ENCODE peak calls at places on chromosome 13, in nine cellular contexts. I is heart right ventricle, D is AG09309, W is B cell, G is brain microvascular endothelial cell, Z is cardiac fibroblast, A is endothelial cell, T is WTC11, R is epithelial cell of esophagus. S is an unnamed sample.
A peak's percentile ranks its signal among the peaks of the same experiment; 100 is the strongest.

GRCh38 chr13:114022876-114023275 is 49.0 kb upstream of the C13orf46 start:
- DNase-seq in I (no peak), D (no peak), W (no peak), G (no peak), Z (no peak), A (no peak), T (no peak), R (no peak), S (no peak)

GRCh38 chr13:112702341-112702982 is 12.6 kb downstream of the ATP11A start:
- DNase-seq in I (no peak), D (no peak), W (no peak), G (no peak), Z (no peak), A (no peak), T (peak; percentile 29), R (no peak), S (no peak)

GRCh38 chr13:100392709-100393630 is 195.6 kb downstream of the GGACT start:
- DNase-seq in I (peak; percentile 18), D (peak; percentile 99), W (no peak), G (peak; percentile 100), Z (peak; percentile 99), A (no peak), T (no peak), R (peak; percentile 97), S (no peak)

GRCh38 chr13:67278230-67278629 is 48.1 kb upstream of the PCDH9 start:
- DNase-seq in I (no peak), D (peak; percentile 28), W (no peak), G (peak; percentile 90), Z (peak; percentile 100), A (no peak), T (no peak), R (no peak), S (no peak)

GRCh38 chr13:38687246-38688229 is 661 bp downstream of the FREM2 start:
- DNase-seq in I (no peak), D (no peak), W (no peak), G (peak; percentile 13), Z (peak; percentile 18), A (peak; percentile 54), T (peak; percentile 60), R (peak; percentile 34), S (peak; percentile 69)

GRCh38 chr13:108176685-108177274 is 38.6 kb downstream of the LIG4 start:
- DNase-seq in I (no peak), D (no peak), W (peak; percentile 58), G (peak; percentile 49), Z (peak; percentile 40), A (peak; percentile 51), T (peak; percentile 74), R (peak; percentile 62), S (peak; percentile 38)

GRCh38 chr13:113748101-113748861 is 10.7 kb upstream of the TMEM255B start:
- DNase-seq in I (no peak), D (no peak), W (no peak), G (no peak), Z (no peak), A (no peak), T (no peak), R (no peak), S (no peak)

GRCh38 chr13:48828962-48829405 is 146.7 kb upstream of the FNDC3A start:
- DNase-seq in I (no peak), D (no peak), W (no peak), G (no peak), Z (peak; percentile 45), A (no peak), T (no peak), R (peak; percentile 55), S (no peak)

GRCh38 chr13:79775830-79776229 is 294.9 kb downstream of the NDFIP2 start:
- DNase-seq in I (no peak), D (peak; percentile 57), W (peak; percentile 32), G (peak; percentile 77), Z (peak; percentile 89), A (peak; percentile 26), T (peak; percentile 23), R (peak; percentile 68), S (no peak)

GRCh38 chr13:113737803-113738202 is 21.2 kb upstream of the TMEM255B start:
- DNase-seq in I (no peak), D (no peak), W (no peak), G (no peak), Z (no peak), A (no peak), T (no peak), R (no peak), S (no peak)

GRCh38 chr13:104357672-104358314 is 1291.6 kb upstream of the SLC10A2 start:
- DNase-seq in I (no peak), D (no peak), W (no peak), G (no peak), Z (no peak), A (no peak), T (no peak), R (no peak), S (no peak)

GRCh38 chr13:107846642-107847041 is 368.7 kb downstream of the LIG4 start:
- DNase-seq in I (no peak), D (no peak), W (no peak), G (no peak), Z (no peak), A (no peak), T (no peak), R (no peak), S (no peak)

GRCh38 chr13:60765700-60766411 is 368.8 kb downstream of the TDRD3 start:
- DNase-seq in I (no peak), D (no peak), W (no peak), G (peak; percentile 38), Z (peak; percentile 11), A (no peak), T (no peak), R (peak; percentile 78), S (no peak)

GRCh38 chr13:79522583-79522982 is 41.6 kb downstream of the NDFIP2 start:
- DNase-seq in I (no peak), D (peak; percentile 4), W (no peak), G (peak; percentile 87), Z (peak; percentile 77), A (no peak), T (no peak), R (peak; percentile 30), S (no peak)

GRCh38 chr13:113634279-113635047 is 23.5 kb downstream of the ATP4B start:
- DNase-seq in I (no peak), D (no peak), W (no peak), G (no peak), Z (no peak), A (no peak), T (no peak), R (no peak), S (no peak)

GRCh38 chr13:109989686-109990085 is 203.3 kb upstream of the IRS2 start:
- DNase-seq in I (no peak), D (no peak), W (no peak), G (peak; percentile 64), Z (peak; percentile 61), A (no peak), T (no peak), R (no peak), S (no peak)

GRCh38 chr13:51682691-51683090 is 98.4 kb downstream of the WDFY2 start:
- DNase-seq in I (no peak), D (no peak), W (no peak), G (no peak), Z (peak; percentile 71), A (no peak), T (no peak), R (no peak), S (no peak)

GRCh38 chr13:108272333-108272732 is 2.8 kb downstream of the TNFSF13B start:
- DNase-seq in I (no peak), D (no peak), W (no peak), G (no peak), Z (peak; percentile 45), A (no peak), T (no peak), R (peak; percentile 22), S (no peak)

GRCh38 chr13:80036845-80037504 is 304.0 kb downstream of the SPRY2 start:
- DNase-seq in I (no peak), D (no peak), W (no peak), G (no peak), Z (no peak), A (no peak), T (no peak), R (no peak), S (no peak)

GRCh38 chr13:33111414-33112110 is 95.3 kb downstream of the KL start:
- DNase-seq in I (no peak), D (no peak), W (no peak), G (peak; percentile 60), Z (peak; percentile 56), A (no peak), T (no peak), R (no peak), S (no peak)

GRCh38 chr13:109840201-109840892 is 54.0 kb upstream of the IRS2 start:
- DNase-seq in I (no peak), D (peak; percentile 34), W (no peak), G (peak; percentile 52), Z (peak; percentile 59), A (no peak), T (no peak), R (peak; percentile 82), S (no peak)

GRCh38 chr13:97072297-97072696 is 78.0 kb upstream of the OXGR1 start:
- DNase-seq in I (no peak), D (no peak), W (no peak), G (no peak), Z (no peak), A (no peak), T (no peak), R (no peak), S (no peak)

GRCh38 chr13:40484101-40484800 is 182.2 kb downstream of the FOXO1 start:
- DNase-seq in I (no peak), D (no peak), W (no peak), G (no peak), Z (no peak), A (no peak), T (no peak), R (no peak), S (no peak)
- TF ChIP-seq CTCF in I (no peak), D (no peak), W (no peak), G (no peak), Z (no peak), A (no peak), T (no peak), R (no peak), S (no peak)

GRCh38 chr13:94345374-94346195 is 133.9 kb downstream of the DCT start:
- DNase-seq in I (no peak), D (no peak), W (no peak), G (no peak), Z (peak; percentile 58), A (no peak), T (no peak), R (peak; percentile 86), S (no peak)
- TF ChIP-seq CTCF in I (no peak), D (no peak), W (no peak), G (peak; percentile 39), Z (peak; percentile 24), A (no peak), T (no peak), R (peak; percentile 52), S (no peak)

DNA sequence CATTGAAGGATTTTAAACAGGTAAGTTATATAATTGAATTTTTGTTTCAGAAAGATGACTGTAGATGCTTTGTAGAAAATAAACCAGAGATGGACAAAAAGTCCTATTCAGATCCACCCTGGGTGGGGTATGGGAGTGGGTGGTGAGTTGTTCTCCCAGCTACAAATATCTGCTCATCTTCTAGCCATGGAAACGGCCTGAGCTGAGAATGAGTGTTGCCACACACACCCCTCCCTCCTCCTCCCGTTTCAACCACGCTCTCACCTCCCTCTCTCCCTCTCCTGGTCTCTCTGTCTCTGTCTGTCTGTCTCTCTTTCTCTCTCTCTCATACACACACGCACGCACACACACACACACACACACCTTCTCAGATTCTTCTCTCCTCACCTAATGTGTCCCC is 26.4 kb downstream of the SERTM1 start:
- DNase-seq in I (no peak), D (no peak), W (no peak), G (no peak), Z (no peak), A (no peak), T (no peak), R (no peak), S (no peak)
- TF ChIP-seq CTCF in I (no peak), D (no peak), W (no peak), G (no peak), Z (no peak), A (no peak), T (no peak), R (no peak), S (no peak)

GRCh38 chr13:74986609-74987008 is 495.4 kb downstream of the TBC1D4 start:
- DNase-seq in I (no peak), D (no peak), W (no peak), G (no peak), Z (no peak), A (no peak), T (no peak), R (no peak), S (no peak)
- TF ChIP-seq CTCF in I (no peak), D (no peak), W (no peak), G (no peak), Z (no peak), A (no peak), T (no peak), R (no peak), S (no peak)